ENCODE peak calls at places on chromosomes 11 and 22, in six cellular contexts. W is lower lobe of right lung, T is cardiac muscle cell, N is thoracic aorta, R is Peyer's patch, U is K562. J is an unnamed sample.

GRCh38 chr22:18057568-18058209 is 20.1 kb upstream of the PEX26 start:
- DNase-seq in W (no peak), T (peak; percentile 98), N (peak; percentile 84), R (no peak), U (peak; percentile 38), J (no peak)

GRCh38 chr11:1281326-1281973 is 28.0 kb downstream of the TOLLIP start:
- DNase-seq in W (peak; percentile 34), T (no peak), N (no peak), R (no peak), U (no peak), J (no peak)

GRCh38 chr11:113806403-113806802 is 26.8 kb downstream of the CLDN25 start:
- DNase-seq in W (no peak), T (peak; percentile 44), N (no peak), R (no peak), U (peak; percentile 22), J (peak; percentile 65)

GRCh38 chr11:130638624-130639023 is 190.2 kb downstream of the ADAMTS15 start:
- DNase-seq in W (no peak), T (no peak), N (no peak), R (no peak), U (no peak), J (no peak)

GRCh38 chr11:66745356-66746235 is 16.6 kb upstream of the SPTBN2 start:
- DNase-seq in W (peak; percentile 66), T (no peak), N (no peak), R (peak; percentile 86), U (peak; percentile 47), J (peak; percentile 28)

GRCh38 chr11:115213007-115213406 is 291.2 kb downstream of the CADM1 start:
- DNase-seq in W (no peak), T (no peak), N (no peak), R (no peak), U (no peak), J (no peak)

GRCh38 chr11:12220305-12220704 is 109.9 kb downstream of the MICAL2 start:
- DNase-seq in W (no peak), T (peak; percentile 66), N (no peak), R (no peak), U (no peak), J (no peak)

GRCh38 chr11:23095650-23096049 is 235.4 kb upstream of the CCDC179 start:
- DNase-seq in W (no peak), T (no peak), N (no peak), R (no peak), U (no peak), J (no peak)

GRCh38 chr11:64870176-64870892 is 8.1 kb downstream of the EHD1 start:
- DNase-seq in W (no peak), T (peak; percentile 61), N (no peak), R (no peak), U (peak; percentile 84), J (no peak)

GRCh38 chr22:49305966-49306631 is 521.6 kb downstream of the BRD1 start:
- DNase-seq in W (no peak), T (no peak), N (no peak), R (peak; percentile 22), U (no peak), J (no peak)

GRCh38 chr11:65868076-65868667 is 4.4 kb downstream of the EFEMP2 start:
- DNase-seq in W (peak; percentile 47), T (no peak), N (no peak), R (no peak), U (no peak), J (no peak)

GRCh38 chr11:12914401-12914912 is 94.7 kb upstream of the RASSF10 start:
- DNase-seq in W (peak; percentile 51), T (peak; percentile 42), N (no peak), R (no peak), U (peak; percentile 48), J (peak; percentile 31)

GRCh38 chr11:33734441-33735165 is 1.6 kb downstream of the CD59 start:
- DNase-seq in W (peak; percentile 69), T (peak; percentile 71), N (no peak), R (no peak), U (no peak), J (no peak)

GRCh38 chr22:47018010-47018910 is 255.8 kb downstream of the TBC1D22A start:
- DNase-seq in W (no peak), T (no peak), N (no peak), R (peak; percentile 30), U (no peak), J (no peak)

GRCh38 chr22:20920881-20921203 is 3.6 kb downstream of the CRKL start:
- DNase-seq in W (no peak), T (no peak), N (no peak), R (no peak), U (no peak), J (no peak)

GRCh38 chr11:65416341-65417185 is 6.0 kb upstream of the NEAT1 start:
- DNase-seq in W (peak; percentile 94), T (peak; percentile 84), N (peak; percentile 73), R (peak; percentile 95), U (peak; percentile 88), J (peak; percentile 90)

GRCh38 chr11:8731647-8732188 is 49.1 kb downstream of the RPL27A start:
- DNase-seq in W (no peak), T (no peak), N (no peak), R (no peak), U (no peak), J (no peak)

DNA sequence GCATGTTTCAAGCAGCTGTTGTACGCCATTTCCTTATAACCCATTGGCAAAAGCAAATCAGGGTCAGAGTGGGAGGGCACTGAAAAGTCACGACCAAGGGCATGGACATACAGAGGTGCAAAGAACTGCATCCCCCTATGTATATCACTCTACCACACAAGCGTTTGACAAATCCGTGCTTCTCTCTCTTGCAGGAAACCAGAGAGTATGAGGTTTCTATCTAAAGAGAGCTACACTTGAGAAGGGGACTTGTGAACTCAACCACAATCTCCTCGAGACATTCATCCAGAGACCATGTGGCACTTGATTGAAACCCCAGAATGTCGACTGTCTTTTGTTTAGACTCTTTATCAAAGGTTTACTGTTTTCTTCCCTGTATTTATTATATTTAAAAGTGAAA is 49.0 kb upstream of the ASPHD2 start:
- DNase-seq in W (no peak), T (no peak), N (no peak), R (no peak), U (no peak), J (no peak)
- H3K27me3 ChIP-seq in W (peaks cover 36% of the 10 kb centered on the region), T (peaks cover 2% of the 10 kb centered on the region), N (no peaks in the 10 kb centered on the region), R (no peaks in the 10 kb centered on the region), U (peaks cover 2% of the 10 kb centered on the region), J (no peaks in the 10 kb centered on the region)

DNA sequence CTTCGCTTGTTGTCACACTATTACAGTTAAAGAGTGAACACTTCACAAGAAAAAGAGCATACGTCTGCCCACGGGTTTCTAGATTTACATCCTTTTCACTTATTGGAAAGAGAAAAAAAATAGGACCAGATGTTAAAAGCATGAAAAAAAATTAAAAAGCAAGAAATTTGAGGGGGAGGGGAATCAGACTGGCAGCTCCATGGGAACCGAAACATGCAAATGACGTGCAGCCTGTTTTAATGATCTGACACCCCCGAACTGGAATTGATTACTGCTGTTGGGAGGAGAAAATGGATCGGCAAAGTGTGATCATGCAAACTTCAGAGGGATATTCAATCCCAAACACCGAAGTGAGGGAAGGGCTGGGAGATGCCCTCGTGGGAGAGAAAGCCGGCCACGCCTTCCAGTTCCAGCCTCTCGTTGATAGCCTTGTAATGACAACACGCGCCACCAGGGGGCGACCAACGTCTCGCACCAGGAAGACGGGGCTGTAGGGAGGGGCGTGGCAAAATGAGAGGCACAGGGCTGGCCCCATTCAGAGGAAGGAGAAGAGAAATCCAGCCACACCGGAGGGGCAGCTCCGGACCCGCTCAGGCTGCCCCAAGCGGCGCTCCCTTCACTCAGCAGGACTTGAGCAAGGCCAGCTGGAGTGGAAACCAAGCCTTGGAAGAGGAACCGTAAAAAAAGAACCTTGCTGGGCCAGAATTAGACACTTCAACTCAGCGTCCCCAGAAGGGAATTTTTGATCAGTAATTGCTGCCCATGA is 53.8 kb upstream of the SYT13 start:
- DNase-seq in W (peak; percentile 97), T (peak; percentile 96), N (peak; percentile 95), R (peak; percentile 95), U (peak; percentile 96), J (peak; percentile 98)
- H3K27me3 ChIP-seq in W (peaks cover 7% of the 10 kb centered on the region), T (no peaks in the 10 kb centered on the region), N (no peaks in the 10 kb centered on the region), R (no peaks in the 10 kb centered on the region), U (peaks cover 3% of the 10 kb centered on the region), J (no peaks in the 10 kb centered on the region)

DNA sequence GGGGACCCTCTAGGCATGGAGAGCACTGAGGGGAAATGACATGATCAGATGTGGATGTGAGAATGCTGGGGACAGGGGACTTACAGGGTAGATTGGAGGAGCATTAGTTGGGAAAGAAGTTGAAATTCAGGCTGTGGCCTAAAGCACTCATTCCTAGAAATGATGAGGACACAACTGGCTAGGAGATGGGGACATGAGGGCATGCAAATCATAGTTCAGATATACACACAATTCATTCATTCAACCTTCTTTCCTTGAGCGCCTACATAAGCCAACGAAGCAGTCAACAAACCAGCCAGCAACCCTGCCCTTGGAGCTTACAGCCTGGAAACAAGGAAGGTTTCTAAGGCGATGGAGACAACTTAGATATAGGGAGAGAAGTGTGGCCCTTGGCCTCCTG is 14.2 kb downstream of the CSF2RB start:
- DNase-seq in W (no peak), T (no peak), N (no peak), R (no peak), U (no peak), J (no peak)
- H3K27me3 ChIP-seq in W (peaks cover 6% of the 10 kb centered on the region), T (no peaks in the 10 kb centered on the region), N (no peaks in the 10 kb centered on the region), R (no peaks in the 10 kb centered on the region), U (no peaks in the 10 kb centered on the region), J (peaks cover 92% of the 10 kb centered on the region)

DNA sequence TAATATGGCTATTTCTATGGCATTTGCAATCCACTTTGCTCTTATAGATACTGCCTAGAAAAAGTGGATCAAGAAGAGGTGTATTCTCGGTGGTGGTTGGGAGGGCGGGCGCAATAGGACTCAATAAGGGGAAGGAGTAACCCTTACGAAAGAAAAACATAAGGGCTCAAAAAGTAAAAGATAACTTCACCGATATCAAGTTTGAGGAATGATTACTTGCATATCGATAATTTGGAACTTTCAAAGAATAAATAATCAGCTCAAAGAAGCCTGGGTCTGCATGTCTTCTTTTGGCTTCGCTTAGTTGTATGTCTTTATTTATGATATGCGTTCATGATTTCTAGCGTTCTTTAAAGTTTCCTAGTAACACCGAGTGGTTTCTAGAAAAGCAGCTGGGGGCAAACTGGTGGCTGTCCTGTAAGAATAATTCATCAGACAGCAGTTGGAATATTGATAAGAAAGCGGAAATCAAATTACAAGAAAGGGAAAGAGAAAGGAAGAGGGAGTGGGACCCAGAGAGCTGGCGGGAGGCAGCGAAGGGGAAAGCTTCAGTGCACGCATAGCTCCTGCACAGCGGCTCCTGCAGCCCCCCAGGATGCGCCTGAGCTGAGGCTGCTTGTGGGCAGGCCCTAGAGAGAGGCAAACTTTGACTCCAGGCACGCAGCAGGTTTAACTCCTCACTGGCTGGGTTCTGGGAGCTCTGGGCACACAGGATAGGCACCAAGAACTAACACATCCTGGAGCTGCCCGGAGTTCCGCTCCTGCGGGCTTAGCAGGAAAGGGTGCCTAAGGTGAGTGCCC is 9.1 kb upstream of the FLI1 start:
- DNase-seq in W (peak; percentile 51), T (no peak), N (no peak), R (no peak), U (no peak), J (no peak)
- H3K27me3 ChIP-seq in W (peaks cover 41% of the 10 kb centered on the region), T (peaks cover 100% of the 10 kb centered on the region), N (no peaks in the 10 kb centered on the region), R (peaks cover 19% of the 10 kb centered on the region), U (peaks cover 12% of the 10 kb centered on the region), J (peaks cover 67% of the 10 kb centered on the region)

DNA sequence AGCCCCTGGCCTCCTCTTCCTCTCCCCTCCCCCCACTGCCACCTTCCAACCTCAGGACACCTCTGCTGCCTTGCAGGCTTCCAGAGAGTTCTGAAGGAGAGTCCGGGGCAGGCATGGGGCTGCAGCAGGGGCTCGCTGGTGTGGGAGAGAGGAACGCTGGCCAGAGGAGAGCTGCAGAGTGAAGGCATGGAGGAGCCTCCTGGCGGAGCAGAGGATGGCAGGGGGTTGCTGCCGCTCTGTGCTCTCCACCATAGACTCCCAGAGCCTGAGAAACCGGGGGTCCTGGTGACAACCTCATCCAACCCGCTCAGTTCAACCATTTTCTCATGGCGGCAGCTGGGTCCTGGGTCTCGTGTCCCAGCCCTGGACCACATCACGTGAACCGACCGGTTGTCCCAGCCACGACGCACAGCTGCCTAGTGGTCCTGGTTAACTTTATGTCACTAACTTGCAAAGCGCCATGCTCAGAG is 17.5 kb downstream of the MRGPRG start:
- DNase-seq in W (no peak), T (no peak), N (no peak), R (no peak), U (no peak), J (no peak)
- H3K27me3 ChIP-seq in W (peaks cover 44% of the 10 kb centered on the region), T (peaks cover 71% of the 10 kb centered on the region), N (no peaks in the 10 kb centered on the region), R (peaks cover 9% of the 10 kb centered on the region), U (peaks cover 33% of the 10 kb centered on the region), J (peaks cover 6% of the 10 kb centered on the region)